ENCODE peak calls at places on chromosome 2, in four cellular contexts. L is PC-3, N is endothelial cell of umbilical vein, D is tibial nerve. A is an unnamed sample.

GRCh38 chr2:79723830-79724229 is 211.0 kb downstream of the CTNNA2 start:
- DNase-seq in L (peak), N (no peak), D (no peak), A (no peak)

GRCh38 chr2:110906613-110907365 is 174.4 kb downstream of the ACOXL start:
- DNase-seq in L (no peak), N (no peak), D (no peak), A (no peak)

GRCh38 chr2:195573314-195573713 is 83.7 kb upstream of the SLC39A10 start:
- DNase-seq in L (no peak), N (no peak), D (no peak), A (no peak)

GRCh38 chr2:70679244-70679643 is 88.8 kb downstream of the ADD2 start:
- DNase-seq in L (no peak), N (no peak), D (no peak), A (no peak)

GRCh38 chr2:207926133-207927076 is 98.9 kb downstream of the PLEKHM3 start:
- DNase-seq in L (peak), N (peak), D (no peak), A (no peak)

GRCh38 chr2:127541849-127542630 is 6.6 kb downstream of the MYO7B start:
- DNase-seq in L (no peak), N (no peak), D (no peak), A (no peak)

GRCh38 chr2:173151671-173152398 is 76.2 kb downstream of the MAP3K20 start:
- DNase-seq in L (peak), N (peak), D (no peak), A (no peak)

GRCh38 chr2:23354554-23354953 is 30.4 kb upstream of the KLHL29 start:
- DNase-seq in L (no peak), N (no peak), D (no peak), A (no peak)

GRCh38 chr2:36635194-36635593 is 37.2 kb upstream of the FEZ2 start:
- DNase-seq in L (no peak), N (peak), D (no peak), A (no peak)

GRCh38 chr2:226792155-226792871 is 7.3 kb downstream of the IRS1 start:
- DNase-seq in L (peak), N (no peak), D (no peak), A (no peak)

GRCh38 chr2:47269316-47270232 is 114.5 kb upstream of the STPG4 start:
- DNase-seq in L (peak), N (peak), D (no peak), A (no peak)

GRCh38 chr2:905833-906140 is 44.9 kb upstream of the SNTG2 start:
- DNase-seq in L (no peak), N (no peak), D (no peak), A (no peak)

GRCh38 chr2:28068098-28068497 is 177.6 kb downstream of the BABAM2 start:
- DNase-seq in L (peak), N (peak), D (no peak), A (no peak)

GRCh38 chr2:33478968-33479691 is 2.7 kb downstream of the RASGRP3 start:
- DNase-seq in L (no peak), N (peak), D (no peak), A (no peak)

GRCh38 chr2:71671203-71671602 is 217.8 kb downstream of the DYSF start:
- DNase-seq in L (no peak), N (no peak), D (no peak), A (no peak)

DNA sequence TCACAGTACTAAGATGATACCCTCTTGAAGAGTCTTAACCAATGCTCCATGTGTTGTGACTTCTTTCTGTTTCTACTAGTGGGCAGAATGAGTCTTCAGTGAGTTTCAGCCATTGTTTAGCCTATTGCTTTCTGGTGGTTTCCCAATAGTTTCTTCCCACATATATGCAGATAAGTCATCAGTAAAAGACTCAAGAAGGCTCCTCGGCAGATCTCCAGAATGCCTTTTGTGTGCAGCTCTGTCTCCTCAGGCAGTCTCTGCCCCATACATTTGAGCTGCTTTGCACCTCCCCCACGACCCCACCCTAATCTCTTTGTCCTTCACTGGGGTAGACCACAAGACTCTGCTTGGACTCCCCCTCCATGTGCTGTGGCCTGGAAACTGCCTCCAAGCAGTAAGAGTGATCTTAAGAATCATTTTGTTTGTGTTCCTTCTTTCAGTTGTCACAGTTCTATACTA is 71.6 kb upstream of the CHRNA1 start:
- DNase-seq in L (peak), N (no peak), D (no peak), A (no peak)
- H3K27ac ChIP-seq in L (no peak), N (no peak), D (no peak), A (no peak)

GRCh38 chr2:240387669-240388358 is 47.6 kb upstream of the GPC1 start:
- DNase-seq in L (peak), N (peak), D (peak), A (peak)

GRCh38 chr2:240390091-240391073 is 45.1 kb upstream of the GPC1 start:
- DNase-seq in L (no peak), N (no peak), D (no peak), A (no peak)

GRCh38 chr2:240391111-240392051 is 44.1 kb upstream of the GPC1 start:
- DNase-seq in L (no peak), N (no peak), D (no peak), A (no peak)

GRCh38 chr2:240388471-240389301 is 46.8 kb upstream of the GPC1 start:
- DNase-seq in L (no peak), N (no peak), D (no peak), A (no peak)

DNA sequence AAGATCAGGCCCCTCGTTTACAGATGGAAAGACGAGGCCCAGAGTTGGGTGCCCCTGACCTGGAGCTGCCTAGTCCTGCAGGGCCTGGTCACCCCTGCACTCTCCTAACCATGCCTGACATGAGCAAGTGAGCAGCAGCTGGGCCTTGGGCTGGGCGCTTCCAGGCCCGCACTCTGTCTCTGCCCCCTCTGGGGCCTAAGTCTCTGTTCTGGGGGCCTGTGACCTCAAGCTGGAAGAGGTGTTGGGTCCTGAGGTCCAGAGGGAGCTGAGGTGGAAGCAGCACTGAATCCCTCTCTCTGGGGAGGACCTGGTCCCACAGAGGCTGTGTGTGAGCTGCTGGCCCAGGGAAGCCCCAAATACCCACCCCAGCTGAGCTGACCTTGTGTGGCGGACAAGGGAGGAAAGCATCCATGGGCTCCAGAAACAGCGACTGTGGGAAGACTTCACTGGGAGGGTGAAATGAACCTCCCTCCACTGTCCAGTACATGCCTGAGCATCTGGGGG is 46.1 kb upstream of the GPC1 start:
- DNase-seq in L (no peak), N (no peak), D (no peak), A (no peak)
- H3K27ac ChIP-seq in L (no peak), N (no peak), D (no peak), A (no peak)

DNA sequence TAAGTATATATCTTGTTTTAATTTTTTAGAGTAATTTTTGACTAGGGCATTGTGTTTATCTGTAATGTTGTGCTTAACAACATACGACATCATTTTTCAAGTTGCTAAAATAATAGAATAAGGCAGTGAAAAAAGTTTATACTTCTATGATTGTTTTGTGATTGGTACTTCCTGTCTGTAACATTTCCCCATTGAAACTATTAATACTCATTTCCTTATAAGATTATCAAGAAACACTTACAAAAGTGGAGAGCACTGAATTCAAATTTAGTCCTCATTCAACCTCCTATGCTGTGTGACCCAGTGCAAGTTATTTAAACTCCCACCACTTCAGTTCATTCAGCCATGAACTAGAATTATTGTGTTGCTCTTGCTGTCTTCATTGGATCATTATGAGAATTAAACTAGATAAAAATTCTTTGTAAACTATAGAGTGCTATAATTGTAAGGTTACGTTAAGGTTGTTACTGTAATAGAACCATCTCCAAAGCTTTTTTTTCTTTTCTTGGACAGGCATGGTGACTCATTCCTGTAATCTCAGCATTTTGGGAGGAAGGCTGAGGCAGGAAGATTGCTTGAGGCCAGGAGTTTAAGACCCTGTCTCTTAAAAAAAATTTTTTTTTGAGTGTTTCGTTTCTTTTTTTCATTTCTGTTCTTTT is 2.8 kb downstream of the ETAA1 start:
- DNase-seq in L (peak), N (peak), D (no peak), A (no peak)
- H3K27ac ChIP-seq in L (peak), N (peak), D (no peak), A (no peak)

GRCh38 chr2:100198461-100199230 is 56.3 kb upstream of the AFF3 start:
- DNase-seq in L (peak), N (no peak), D (no peak), A (no peak)
- H3K27ac ChIP-seq in L (peak), N (peak), D (peak), A (no peak)

GRCh38 chr2:170298861-170299429 is 121.0 kb downstream of the MYO3B start:
- DNase-seq in L (no peak), N (no peak), D (no peak), A (no peak)

GRCh38 chr2:170300993-170301392 is 123.0 kb downstream of the MYO3B start:
- DNase-seq in L (no peak), N (no peak), D (no peak), A (no peak)

GRCh38 chr2:170298115-170298514 is 120.2 kb downstream of the MYO3B start:
- DNase-seq in L (no peak), N (no peak), D (no peak), A (no peak)

GRCh38 chr2:170305711-170306110 is 127.8 kb downstream of the MYO3B start:
- DNase-seq in L (peak), N (no peak), D (no peak), A (no peak)

DNA sequence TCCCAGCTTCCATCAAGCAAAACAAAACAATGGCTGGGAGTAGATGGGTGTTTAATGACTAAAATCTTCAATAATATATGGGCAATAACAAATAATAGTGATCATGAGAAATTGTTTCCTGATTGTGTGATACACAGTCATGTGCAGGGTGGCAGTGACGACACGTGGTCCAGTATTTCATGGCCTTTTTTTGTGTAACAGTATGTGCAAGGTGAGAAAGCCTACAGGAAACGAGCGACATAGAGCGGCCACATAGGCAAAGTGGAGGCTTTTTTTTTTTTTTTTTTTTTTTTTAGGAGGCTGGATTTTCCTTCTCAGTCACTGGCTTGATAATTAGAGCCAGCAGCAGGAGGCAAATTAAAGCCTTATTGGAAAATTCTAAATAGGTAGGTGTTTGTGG is 123.7 kb downstream of the MYO3B start:
- DNase-seq in L (no peak), N (no peak), D (no peak), A (no peak)
- H3K27ac ChIP-seq in L (no peak), N (no peak), D (no peak), A (no peak)

GRCh38 chr2:129011466-129012061 is 692.9 kb upstream of the HS6ST1 start:
- DNase-seq in L (no peak), N (no peak), D (no peak), A (no peak)
- H3K27ac ChIP-seq in L (no peak), N (no peak), D (no peak), A (no peak)

DNA sequence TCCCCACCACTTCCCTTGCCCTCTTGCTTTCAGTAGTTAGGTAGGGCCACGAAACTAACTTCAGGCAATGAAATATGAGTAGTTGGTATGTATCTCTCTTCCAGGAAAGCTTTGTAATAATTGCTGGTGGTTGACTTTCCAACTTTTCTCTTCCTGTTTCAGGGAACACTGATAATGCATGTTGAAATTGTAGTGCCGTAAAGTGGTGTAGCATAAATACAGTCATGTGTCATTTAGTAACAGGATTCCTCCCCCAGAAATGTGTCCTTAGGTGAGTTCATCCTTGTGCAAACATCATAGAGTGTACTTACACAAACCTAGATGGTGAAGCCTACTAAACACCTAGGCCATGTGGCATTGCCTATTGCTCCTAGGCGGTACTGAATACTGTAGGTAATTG is 429.2 kb downstream of the PID1 start:
- DNase-seq in L (peak), N (no peak), D (no peak), A (no peak)
- H3K27ac ChIP-seq in L (peak), N (no peak), D (peak), A (no peak)

GRCh38 chr2:10136187-10136934 is 13.8 kb downstream of the RRM2 start:
- DNase-seq in L (no peak), N (no peak), D (no peak), A (no peak)
- H3K27ac ChIP-seq in L (no peak), N (no peak), D (no peak), A (no peak)

GRCh38 chr2:183998041-183998796 is 600.1 kb upstream of the ZNF804A start:
- DNase-seq in L (peak), N (no peak), D (no peak), A (no peak)
- H3K27ac ChIP-seq in L (peak), N (no peak), D (no peak), A (no peak)

GRCh38 chr2:223467194-223467593 is 135.0 kb downstream of the SCG2 start:
- DNase-seq in L (peak), N (no peak), D (no peak), A (no peak)
- H3K27ac ChIP-seq in L (peak), N (no peak), D (no peak), A (no peak)